ENCODE peak calls at places on chromosomes 6 and 20, in seven cellular contexts. A is dorsolateral prefrontal cortex, O is heart right ventricle, Z is A549, N is GM23248, E is tibial nerve, Y is PC-3. U is an unnamed sample.

GRCh38 chr20:63009988-63010769 is 3.4 kb upstream of the BHLHE23 start:
- DNase-seq in Z (no peak), N (no peak), O (no peak), E (no peak), A (no peak), Y (no peak), U (no peak)

GRCh38 chr20:20489623-20490341 is 121.9 kb downstream of the INSM1 start:
- DNase-seq in A (no peak), E (no peak), Z (no peak), N (no peak), Y (no peak), O (no peak), U (no peak)

GRCh38 chr6:4169028-4169789 is 33.8 kb upstream of the ECI2 start:
- DNase-seq in O (no peak), A (no peak), N (peak), E (no peak), Z (no peak), Y (no peak), U (no peak)

GRCh38 chr6:15616266-15616665 is 46.6 kb downstream of the DTNBP1 start:
- DNase-seq in Z (no peak), N (no peak), A (no peak), E (no peak), Y (no peak), O (no peak), U (no peak)

GRCh38 chr6:83928286-83928685 is 68.8 kb downstream of the CYB5R4 start:
- DNase-seq in N (no peak), Z (no peak), Y (no peak), E (no peak), A (no peak), O (no peak), U (no peak)

GRCh38 chr6:105509506-105510331 is 106.8 kb upstream of the PREP start:
- DNase-seq in E (peak), A (no peak), Z (peak), N (no peak), O (peak), Y (no peak), U (peak)

GRCh38 chr6:127162808-127163207 is 44.3 kb downstream of the RSPO3 start:
- DNase-seq in Y (no peak), E (no peak), Z (no peak), O (no peak), N (no peak), A (no peak), U (no peak)

GRCh38 chr20:46833360-46833759 is 61.3 kb upstream of the EYA2 start:
- DNase-seq in Z (no peak), Y (no peak), E (no peak), N (no peak), O (no peak), A (no peak), U (no peak)

GRCh38 chr6:6865601-6866000 is 242.2 kb upstream of the RREB1 start:
- DNase-seq in Z (no peak), N (no peak), Y (no peak), O (no peak), E (no peak), A (no peak), U (no peak)

GRCh38 chr6:140437619-140438345 is 1063.3 kb upstream of the CITED2 start:
- DNase-seq in A (no peak), O (no peak), E (no peak), N (peak), Y (no peak), Z (no peak), U (no peak)

GRCh38 chr6:11050735-11051134 is 6.6 kb upstream of the ELOVL2 start:
- DNase-seq in Z (peak), O (no peak), N (peak), A (no peak), Y (peak), E (no peak), U (no peak)

GRCh38 chr20:19588731-19589130 is 169.3 kb upstream of the RIN2 start:
- DNase-seq in Y (peak), N (peak), E (peak), Z (no peak), A (no peak), O (no peak), U (peak)

GRCh38 chr20:19757973-19758887 is at the start of gene RIN2:
- DNase-seq in N (peak), A (peak), Y (peak), O (peak), Z (peak), E (peak), U (peak)

GRCh38 chr6:139820191-139820590 is 445.7 kb upstream of the CITED2 start:
- DNase-seq in O (no peak), N (peak), A (no peak), Y (peak), Z (peak), E (no peak), U (no peak)

GRCh38 chr6:151679081-151679480 is 128.4 kb upstream of the ESR1 start:
- DNase-seq in E (no peak), N (peak), Y (peak), A (no peak), O (peak), Z (no peak), U (no peak)

GRCh38 chr6:81475646-81476045 is 276.8 kb downstream of the TENT5A start:
- DNase-seq in Y (no peak), E (no peak), N (peak), Z (no peak), A (no peak), O (no peak), U (no peak)

GRCh38 chr6:114989279-114989964 is 646.6 kb upstream of the HS3ST5 start:
- DNase-seq in O (no peak), E (no peak), A (no peak), Y (no peak), N (no peak), Z (no peak), U (no peak)

GRCh38 chr6:156701961-156702360 is 75.2 kb upstream of the ARID1B start:
- DNase-seq in Z (no peak), N (no peak), E (no peak), A (no peak), Y (no peak), O (no peak), U (no peak)

GRCh38 chr6:22146581-22147468 is 150.0 kb downstream of the PRL start:
- DNase-seq in Y (no peak), A (peak), N (peak), Z (no peak), O (peak), E (no peak), U (no peak)

GRCh38 chr6:168852336-168852884 is 401.2 kb downstream of the THBS2 start:
- DNase-seq in N (peak), Z (no peak), A (no peak), E (no peak), O (no peak), Y (no peak), U (no peak)

GRCh38 chr6:40912158-40912946 is 126.7 kb downstream of the UNC5CL start:
- DNase-seq in E (no peak), Y (peak), N (peak), O (no peak), Z (peak), A (peak), U (peak)

GRCh38 chr6:7324520-7324919 is 11.5 kb upstream of the SSR1 start:
- DNase-seq in O (no peak), Y (no peak), A (no peak), E (peak), Z (no peak), N (no peak), U (no peak)

GRCh38 chr6:168193816-168194701 is 115.0 kb upstream of the FRMD1 start:
- DNase-seq in Z (peak), N (no peak), A (no peak), E (no peak), O (no peak), Y (no peak), U (no peak)

GRCh38 chr6:66496659-66497058 is 789.6 kb upstream of the EYS start:
- DNase-seq in A (no peak), N (no peak), O (no peak), E (no peak), Z (peak), Y (peak), U (no peak)

GRCh38 chr20:1121439-1121838 is 3.0 kb downstream of the PSMF1 start:
- DNase-seq in E (no peak), A (no peak), Z (no peak), N (no peak), O (no peak), Y (no peak), U (no peak)

GRCh38 chr20:47453167-47453782 is 48.4 kb upstream of the NCOA3 start:
- DNase-seq in Y (peak), Z (peak), N (peak), E (no peak), O (no peak), A (no peak), U (no peak)

GRCh38 chr6:140193269-140193668 is 818.8 kb upstream of the CITED2 start:
- DNase-seq in N (no peak), A (no peak), Y (no peak), E (no peak), O (no peak), Z (no peak), U (no peak)

GRCh38 chr20:20079102-20079784 is 26.9 kb downstream of the CFAP61 start:
- DNase-seq in O (no peak), A (no peak), E (no peak), Z (no peak), N (no peak), Y (peak), U (no peak)

GRCh38 chr6:41695825-41696224 is 39.6 kb downstream of the TFEB start:
- DNase-seq in Y (no peak), A (no peak), E (no peak), N (no peak), Z (no peak), O (no peak), U (no peak)

GRCh38 chr6:4924872-4925271 is 79.0 kb downstream of the RPP40 start:
- DNase-seq in Z (no peak), O (no peak), E (no peak), N (no peak), Y (peak), A (no peak), U (no peak)

GRCh38 chr6:36625161-36625919 is 31.2 kb downstream of the SRSF3 start:
- DNase-seq in Z (no peak), Y (peak), N (peak), O (no peak), A (no peak), E (no peak), U (peak)
- H3K4me3 ChIP-seq in Z (no peak), Y (no peak), N (peak), O (no peak), A (no peak), E (no peak), U (no peak)

GRCh38 chr6:134177753-134178229 is 125.4 kb upstream of the SLC2A12 start:
- DNase-seq in Z (no peak), N (peak), Y (no peak), E (peak), A (no peak), O (no peak), U (no peak)
- H3K4me3 ChIP-seq in Z (peak), N (peak), Y (no peak), E (peak), A (peak), O (peak), U (peak)

DNA sequence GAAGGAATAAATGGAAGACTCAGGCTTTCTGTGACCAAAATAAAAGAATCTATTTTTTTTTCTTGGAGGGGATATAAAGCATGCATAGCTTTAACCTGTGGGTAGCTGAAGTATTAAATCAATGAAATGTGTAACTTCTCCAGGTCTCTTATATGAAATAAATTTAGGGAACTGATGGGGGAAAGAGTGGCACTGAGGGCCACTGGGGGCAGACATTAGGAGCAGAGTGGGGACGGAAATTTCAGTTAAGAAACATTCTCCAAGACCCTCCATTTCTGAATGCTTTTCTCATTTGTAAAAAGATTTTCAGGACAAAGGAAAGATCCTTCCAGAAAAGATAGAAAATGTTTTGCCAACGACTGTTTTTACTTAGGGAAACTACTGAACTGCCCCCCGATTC is 131.0 kb downstream of the GPX5 start:
- DNase-seq in N (no peak), A (no peak), Z (no peak), E (no peak), Y (no peak), O (no peak), U (no peak)
- H3K4me3 ChIP-seq in N (peak), A (peak), Z (no peak), E (no peak), Y (peak), O (no peak), U (no peak)

DNA sequence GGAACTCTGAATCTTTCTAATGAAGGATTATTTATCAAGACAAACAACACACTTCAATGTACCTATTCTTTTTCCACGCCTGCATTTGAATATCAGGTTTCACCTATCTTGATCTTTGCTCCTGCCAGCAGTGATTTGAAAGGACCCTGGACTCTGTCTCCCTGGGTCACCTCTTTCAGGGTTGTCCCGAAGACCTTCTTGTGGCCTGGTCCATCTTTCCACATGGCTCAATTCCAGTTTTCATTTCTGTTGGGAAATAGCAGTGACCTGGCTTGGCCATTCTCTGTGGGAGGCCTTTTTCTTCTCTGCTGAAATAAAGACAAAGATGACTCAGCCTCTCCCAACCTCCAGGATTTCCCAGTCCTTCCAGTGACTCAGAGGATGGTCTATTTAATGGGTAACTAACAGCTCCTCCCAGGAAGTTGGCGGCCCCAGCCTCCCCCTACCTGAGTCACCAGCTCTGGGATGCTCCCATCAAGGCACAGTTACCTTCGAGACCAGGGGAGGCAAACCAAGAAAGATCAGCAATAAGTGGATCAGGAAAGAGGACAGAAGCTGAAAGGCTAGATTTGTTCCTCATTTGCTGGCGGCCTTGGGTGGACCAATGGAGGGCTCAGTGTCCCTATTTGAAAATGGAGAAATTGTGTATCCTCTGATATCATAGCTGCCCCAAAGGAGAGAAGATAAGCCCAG is 120.2 kb upstream of the RNF24 start:
- DNase-seq in A (no peak), Y (peak), N (peak), Z (peak), E (no peak), O (no peak), U (no peak)
- H3K4me3 ChIP-seq in A (no peak), Y (no peak), N (no peak), Z (peak), E (no peak), O (no peak), U (no peak)

GRCh38 chr6:37004044-37004984 is 1.1 kb upstream of the FGD2 start:
- DNase-seq in O (no peak), E (no peak), Y (no peak), N (no peak), Z (no peak), A (no peak), U (no peak)
- H3K4me3 ChIP-seq in O (no peak), E (no peak), Y (no peak), N (no peak), Z (no peak), A (no peak), U (no peak)

GRCh38 chr6:75430631-75431345 is 62.8 kb downstream of the FILIP1 start:
- DNase-seq in Y (no peak), N (no peak), A (no peak), Z (no peak), O (no peak), E (no peak), U (no peak)
- H3K4me3 ChIP-seq in Y (no peak), N (no peak), A (no peak), Z (no peak), O (no peak), E (no peak), U (no peak)

GRCh38 chr20:24918579-24919566 is 30.2 kb upstream of the CST7 start:
- DNase-seq in Z (no peak), A (no peak), O (no peak), N (no peak), E (no peak), Y (no peak), U (no peak)
- H3K4me3 ChIP-seq in Z (no peak), A (no peak), O (no peak), N (no peak), E (no peak), Y (no peak), U (no peak)

DNA sequence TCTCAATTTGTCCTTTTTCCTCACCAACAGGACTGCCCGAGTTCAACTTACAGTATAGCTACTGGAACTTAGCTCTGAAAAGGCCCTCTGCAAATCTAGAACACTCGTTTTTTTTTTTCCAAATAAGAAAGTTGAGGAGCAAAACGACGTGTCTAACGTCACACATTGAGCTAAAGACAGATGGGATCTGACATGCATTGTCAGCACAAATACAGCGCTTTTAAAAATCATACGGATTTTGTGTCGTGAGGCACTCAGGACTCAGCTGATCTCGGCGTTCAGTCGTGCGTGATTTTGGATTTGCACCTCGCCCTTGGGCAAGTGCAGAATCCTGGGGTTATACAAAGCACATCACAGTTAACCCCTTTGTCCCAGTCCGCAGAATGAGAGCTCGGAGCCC is 94.7 kb upstream of the ZNF322 start:
- DNase-seq in O (no peak), Y (no peak), Z (no peak), N (peak), E (no peak), A (no peak), U (no peak)
- H3K4me3 ChIP-seq in O (no peak), Y (no peak), Z (no peak), N (no peak), E (no peak), A (no peak), U (no peak)

DNA sequence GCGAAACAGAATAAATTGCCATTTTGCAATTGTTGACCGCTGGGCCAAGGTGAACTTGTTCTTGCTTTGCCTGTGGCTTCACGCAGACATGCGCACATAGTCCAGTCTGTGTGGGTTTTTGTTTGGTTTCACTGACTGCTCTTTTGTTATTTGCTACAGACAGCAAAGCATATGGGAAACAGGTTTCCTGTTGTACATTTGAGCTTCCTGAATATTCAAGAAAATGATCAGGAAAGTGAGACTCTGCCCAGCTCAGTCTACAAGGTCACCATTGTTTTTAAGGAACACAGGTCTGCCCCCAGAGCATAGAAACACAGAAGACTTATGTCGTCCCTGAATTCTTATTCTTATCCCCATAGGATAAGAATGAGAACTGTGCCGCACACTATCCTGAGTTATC is 55.6 kb downstream of the SASH1 start:
- DNase-seq in N (no peak), Z (no peak), E (no peak), Y (no peak), O (no peak), A (peak), U (no peak)
- H3K4me3 ChIP-seq in N (no peak), Z (no peak), E (no peak), Y (no peak), O (no peak), A (no peak), U (no peak)

DNA sequence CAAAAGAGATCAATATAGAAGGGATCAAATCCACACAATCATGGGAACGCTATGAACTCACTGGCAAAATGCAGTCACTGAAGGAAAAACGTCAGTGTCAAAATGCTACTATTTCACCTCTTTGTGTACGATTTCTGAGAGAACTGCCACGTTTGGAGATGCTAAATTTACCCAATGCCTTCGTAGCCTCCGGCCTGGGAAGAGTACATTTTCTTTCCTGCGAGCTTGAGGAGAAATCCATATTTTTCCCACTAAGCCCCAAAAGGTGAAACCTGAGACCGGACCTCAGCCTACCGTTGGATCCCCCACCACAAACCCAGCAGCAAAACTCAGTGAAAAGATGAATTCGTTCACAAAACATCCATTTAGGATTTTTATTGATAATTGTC is 131.7 kb downstream of the GPX5 start:
- DNase-seq in Z (no peak), O (no peak), Y (no peak), A (no peak), E (no peak), N (peak), U (no peak)
- H3K4me3 ChIP-seq in Z (peak), O (peak), Y (peak), A (peak), E (peak), N (peak), U (peak)